ENCODE peak calls at places on chromosomes 7 and 10, in eight cellular contexts. One of them, this sample, is unnamed.

GRCh38 chr10:30215631-30216030 is 133.4 kb downstream of the MTPAP start:
- DNase-seq in tibial nerve: no peak
- DNase-seq in body of pancreas: no peak
- DNase-seq in OCI-LY7: no peak
- DNase-seq in thoracic aorta: no peak
- DNase-seq in cardiac muscle cell: peak; percentile 72
- DNase-seq in A549: no peak
- DNase-seq in left ventricle myocardium inferior: peak; percentile 29
- DNase-seq in this sample: no peak

GRCh38 chr7:141593134-141593533 is 41.9 kb downstream of the AGK start:
- DNase-seq in thoracic aorta: no peak
- DNase-seq in cardiac muscle cell: peak; percentile 82
- DNase-seq in body of pancreas: no peak
- DNase-seq in A549: peak; percentile 67
- DNase-seq in OCI-LY7: no peak
- DNase-seq in tibial nerve: no peak
- DNase-seq in left ventricle myocardium inferior: no peak
- DNase-seq in this sample: no peak

GRCh38 chr7:42677751-42678231 is 234.1 kb downstream of the C7orf25 start:
- DNase-seq in tibial nerve: no peak
- DNase-seq in A549: no peak
- DNase-seq in left ventricle myocardium inferior: no peak
- DNase-seq in body of pancreas: no peak
- DNase-seq in thoracic aorta: no peak
- DNase-seq in OCI-LY7: no peak
- DNase-seq in cardiac muscle cell: peak; percentile 92
- DNase-seq in this sample: no peak

GRCh38 chr10:132985546-132985900 is 43.2 kb upstream of the CFAP46 start:
- DNase-seq in body of pancreas: no peak
- DNase-seq in tibial nerve: no peak
- DNase-seq in cardiac muscle cell: no peak
- DNase-seq in left ventricle myocardium inferior: no peak
- DNase-seq in OCI-LY7: no peak
- DNase-seq in thoracic aorta: no peak
- DNase-seq in A549: no peak
- DNase-seq in this sample: no peak

GRCh38 chr10:29157321-29157720 is 131.5 kb upstream of the LYZL1 start:
- DNase-seq in A549: no peak
- DNase-seq in cardiac muscle cell: no peak
- DNase-seq in thoracic aorta: no peak
- DNase-seq in body of pancreas: no peak
- DNase-seq in left ventricle myocardium inferior: no peak
- DNase-seq in tibial nerve: no peak
- DNase-seq in OCI-LY7: no peak
- DNase-seq in this sample: no peak

GRCh38 chr7:130907439-130907838 is 173.4 kb upstream of the KLF14 start:
- DNase-seq in OCI-LY7: no peak
- DNase-seq in body of pancreas: no peak
- DNase-seq in thoracic aorta: no peak
- DNase-seq in left ventricle myocardium inferior: no peak
- DNase-seq in tibial nerve: no peak
- DNase-seq in cardiac muscle cell: no peak
- DNase-seq in A549: no peak
- DNase-seq in this sample: no peak

GRCh38 chr7:16428672-16429071 is 7.3 kb upstream of the CRPPA start:
- DNase-seq in tibial nerve: no peak
- DNase-seq in body of pancreas: no peak
- DNase-seq in thoracic aorta: no peak
- DNase-seq in A549: no peak
- DNase-seq in left ventricle myocardium inferior: no peak
- DNase-seq in cardiac muscle cell: peak; percentile 73
- DNase-seq in OCI-LY7: no peak
- DNase-seq in this sample: no peak

GRCh38 chr7:78568690-78569089 is 770.1 kb downstream of the PHTF2 start:
- DNase-seq in tibial nerve: no peak
- DNase-seq in left ventricle myocardium inferior: no peak
- DNase-seq in body of pancreas: no peak
- DNase-seq in thoracic aorta: no peak
- DNase-seq in OCI-LY7: no peak
- DNase-seq in cardiac muscle cell: no peak
- DNase-seq in A549: no peak
- DNase-seq in this sample: no peak

GRCh38 chr7:121083138-121083789 is 94.8 kb downstream of the CPED1 start:
- DNase-seq in A549: no peak
- DNase-seq in left ventricle myocardium inferior: no peak
- DNase-seq in OCI-LY7: no peak
- DNase-seq in thoracic aorta: no peak
- DNase-seq in tibial nerve: no peak
- DNase-seq in cardiac muscle cell: peak; percentile 51
- DNase-seq in body of pancreas: no peak
- DNase-seq in this sample: no peak

GRCh38 chr7:122430710-122431109 is 126.2 kb upstream of the FEZF1 start:
- DNase-seq in thoracic aorta: no peak
- DNase-seq in body of pancreas: no peak
- DNase-seq in tibial nerve: no peak
- DNase-seq in A549: no peak
- DNase-seq in left ventricle myocardium inferior: no peak
- DNase-seq in cardiac muscle cell: peak; percentile 45
- DNase-seq in OCI-LY7: no peak
- DNase-seq in this sample: no peak

GRCh38 chr10:73647211-73647874 is 6.1 kb upstream of the MYOZ1 start:
- DNase-seq in tibial nerve: peak; percentile 38
- DNase-seq in A549: no peak
- DNase-seq in body of pancreas: peak; percentile 61
- DNase-seq in left ventricle myocardium inferior: peak; percentile 64
- DNase-seq in cardiac muscle cell: peak; percentile 69
- DNase-seq in thoracic aorta: no peak
- DNase-seq in OCI-LY7: no peak
- DNase-seq in this sample: no peak

GRCh38 chr7:79664884-79665676 is 211.6 kb upstream of the MAGI2 start:
- DNase-seq in tibial nerve: no peak
- DNase-seq in left ventricle myocardium inferior: peak; percentile 18
- DNase-seq in thoracic aorta: no peak
- DNase-seq in OCI-LY7: no peak
- DNase-seq in body of pancreas: no peak
- DNase-seq in cardiac muscle cell: no peak
- DNase-seq in A549: no peak
- DNase-seq in this sample: no peak

GRCh38 chr7:79668292-79668691 is 214.8 kb upstream of the MAGI2 start:
- DNase-seq in left ventricle myocardium inferior: no peak
- DNase-seq in body of pancreas: no peak
- DNase-seq in OCI-LY7: no peak
- DNase-seq in A549: no peak
- DNase-seq in thoracic aorta: no peak
- DNase-seq in cardiac muscle cell: peak; percentile 28
- DNase-seq in tibial nerve: no peak
- DNase-seq in this sample: no peak

DNA sequence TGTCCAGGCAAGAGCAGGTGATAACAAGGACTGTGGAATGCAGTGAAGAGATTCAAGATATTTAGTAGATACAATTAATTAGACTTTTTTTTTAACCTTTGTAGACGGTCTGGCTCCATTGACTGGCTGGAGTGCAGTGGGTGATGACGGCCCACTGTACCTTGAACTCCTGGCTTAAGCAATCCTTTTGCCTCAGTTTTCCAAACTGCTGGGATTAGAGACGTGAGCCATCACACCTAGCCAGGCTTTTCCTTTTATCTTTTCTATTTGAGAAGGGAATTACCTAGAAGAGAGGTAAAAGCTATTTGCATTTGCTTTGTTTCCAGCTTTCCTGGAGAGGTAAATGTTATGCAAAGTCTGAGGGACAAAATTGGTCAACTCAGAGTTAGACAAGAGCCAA is 213.0 kb upstream of the MAGI2 start:
- DNase-seq in body of pancreas: no peak
- DNase-seq in thoracic aorta: no peak
- DNase-seq in cardiac muscle cell: no peak
- DNase-seq in A549: no peak
- DNase-seq in tibial nerve: no peak
- DNase-seq in left ventricle myocardium inferior: no peak
- DNase-seq in OCI-LY7: no peak
- DNase-seq in this sample: no peak
- TF ChIP-seq CTCF in body of pancreas: no peak
- TF ChIP-seq CTCF in thoracic aorta: no peak
- TF ChIP-seq CTCF in cardiac muscle cell: no peak
- TF ChIP-seq CTCF in A549: no peak
- TF ChIP-seq CTCF in tibial nerve: no peak
- TF ChIP-seq CTCF in left ventricle myocardium inferior: no peak
- TF ChIP-seq CTCF in OCI-LY7: no peak
- TF ChIP-seq CTCF in this sample: no peak

GRCh38 chr7:138512885-138513284 is 52.8 kb downstream of the TRIM24 start:
- DNase-seq in tibial nerve: no peak
- DNase-seq in left ventricle myocardium inferior: no peak
- DNase-seq in thoracic aorta: no peak
- DNase-seq in A549: no peak
- DNase-seq in OCI-LY7: no peak
- DNase-seq in body of pancreas: no peak
- DNase-seq in cardiac muscle cell: no peak
- DNase-seq in this sample: no peak

GRCh38 chr7:138514044-138514443 is 54.0 kb downstream of the TRIM24 start:
- DNase-seq in cardiac muscle cell: no peak
- DNase-seq in body of pancreas: no peak
- DNase-seq in OCI-LY7: no peak
- DNase-seq in thoracic aorta: no peak
- DNase-seq in tibial nerve: no peak
- DNase-seq in A549: no peak
- DNase-seq in left ventricle myocardium inferior: no peak
- DNase-seq in this sample: no peak

GRCh38 chr7:138513344-138513871 is 53.3 kb downstream of the TRIM24 start:
- DNase-seq in left ventricle myocardium inferior: no peak
- DNase-seq in OCI-LY7: no peak
- DNase-seq in body of pancreas: no peak
- DNase-seq in thoracic aorta: no peak
- DNase-seq in A549: no peak
- DNase-seq in cardiac muscle cell: no peak
- DNase-seq in tibial nerve: no peak
- DNase-seq in this sample: no peak

GRCh38 chr7:138510003-138510402 is 49.9 kb downstream of the TRIM24 start:
- DNase-seq in A549: no peak
- DNase-seq in tibial nerve: no peak
- DNase-seq in OCI-LY7: no peak
- DNase-seq in cardiac muscle cell: no peak
- DNase-seq in thoracic aorta: no peak
- DNase-seq in body of pancreas: no peak
- DNase-seq in left ventricle myocardium inferior: no peak
- DNase-seq in this sample: no peak

DNA sequence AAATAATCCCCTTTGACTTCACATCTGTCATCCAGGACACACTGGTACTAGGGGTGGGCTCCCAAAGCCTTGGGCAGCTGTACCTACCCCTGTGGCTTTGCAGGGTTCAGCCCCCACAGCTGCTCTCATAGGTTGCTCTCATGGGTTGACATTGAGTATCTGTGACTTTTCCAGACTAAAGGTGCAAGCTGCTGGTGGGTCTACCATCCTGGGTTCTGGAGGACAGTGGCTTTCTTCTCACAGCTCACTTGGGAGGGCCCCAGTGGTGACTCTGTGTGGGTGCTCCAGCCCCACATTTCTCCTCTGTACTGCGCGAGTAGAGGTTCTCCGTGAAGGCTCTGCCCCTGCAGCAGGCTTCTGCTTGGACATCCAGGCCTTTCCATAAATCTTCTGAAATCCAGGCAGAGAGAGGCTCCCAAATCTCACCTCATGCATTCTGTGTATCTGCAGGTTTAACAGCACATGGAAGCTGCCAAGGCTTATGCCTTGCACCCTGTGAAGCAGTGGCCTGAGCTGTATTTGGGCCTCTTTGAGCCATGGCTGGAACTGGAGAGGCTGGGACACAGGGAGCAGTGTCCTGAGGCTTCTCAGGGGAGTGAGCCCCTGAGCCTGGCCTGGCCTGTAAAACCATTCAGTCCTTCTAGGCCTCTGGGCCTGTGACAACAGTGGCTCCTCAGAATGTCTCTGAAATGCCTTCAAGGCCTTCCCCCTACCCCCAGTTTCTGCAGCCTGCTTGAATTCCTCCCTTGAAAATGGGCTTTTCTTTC is 52.2 kb downstream of the TRIM24 start:
- DNase-seq in tibial nerve: no peak
- DNase-seq in OCI-LY7: no peak
- DNase-seq in A549: no peak
- DNase-seq in left ventricle myocardium inferior: no peak
- DNase-seq in thoracic aorta: no peak
- DNase-seq in body of pancreas: no peak
- DNase-seq in cardiac muscle cell: no peak
- DNase-seq in this sample: no peak
- H3K9me3 ChIP-seq in tibial nerve: no peaks in the 10 kb centered on the region
- H3K9me3 ChIP-seq in OCI-LY7: peaks cover 9% of the 10 kb centered on the region
- H3K9me3 ChIP-seq in A549: peaks cover 8% of the 10 kb centered on the region
- H3K9me3 ChIP-seq in left ventricle myocardium inferior: no peaks in the 10 kb centered on the region
- H3K9me3 ChIP-seq in thoracic aorta: no peaks in the 10 kb centered on the region
- H3K9me3 ChIP-seq in body of pancreas: no peaks in the 10 kb centered on the region
- H3K9me3 ChIP-seq in cardiac muscle cell: no peaks in the 10 kb centered on the region
- H3K9me3 ChIP-seq in this sample: peaks cover 14% of the 10 kb centered on the region

GRCh38 chr10:72389022-72389421 is 34.3 kb upstream of the DNAJB12 start:
- DNase-seq in left ventricle myocardium inferior: no peak
- DNase-seq in tibial nerve: no peak
- DNase-seq in thoracic aorta: no peak
- DNase-seq in body of pancreas: no peak
- DNase-seq in A549: no peak
- DNase-seq in cardiac muscle cell: no peak
- DNase-seq in OCI-LY7: no peak
- DNase-seq in this sample: no peak

GRCh38 chr10:72387187-72387586 is 32.5 kb upstream of the DNAJB12 start:
- DNase-seq in body of pancreas: no peak
- DNase-seq in left ventricle myocardium inferior: no peak
- DNase-seq in cardiac muscle cell: no peak
- DNase-seq in thoracic aorta: no peak
- DNase-seq in OCI-LY7: no peak
- DNase-seq in tibial nerve: no peak
- DNase-seq in A549: no peak
- DNase-seq in this sample: no peak

GRCh38 chr10:72390785-72391184 is 36.1 kb upstream of the DNAJB12 start:
- DNase-seq in thoracic aorta: no peak
- DNase-seq in cardiac muscle cell: no peak
- DNase-seq in tibial nerve: no peak
- DNase-seq in A549: no peak
- DNase-seq in left ventricle myocardium inferior: no peak
- DNase-seq in body of pancreas: no peak
- DNase-seq in OCI-LY7: no peak
- DNase-seq in this sample: no peak

GRCh38 chr10:72388062-72388461 is 33.3 kb upstream of the DNAJB12 start:
- DNase-seq in OCI-LY7: no peak
- DNase-seq in body of pancreas: no peak
- DNase-seq in A549: no peak
- DNase-seq in left ventricle myocardium inferior: no peak
- DNase-seq in cardiac muscle cell: no peak
- DNase-seq in tibial nerve: no peak
- DNase-seq in thoracic aorta: no peak
- DNase-seq in this sample: no peak

GRCh38 chr10:72385724-72386123 is 31.0 kb upstream of the DNAJB12 start:
- DNase-seq in A549: no peak
- DNase-seq in thoracic aorta: no peak
- DNase-seq in left ventricle myocardium inferior: no peak
- DNase-seq in body of pancreas: no peak
- DNase-seq in OCI-LY7: no peak
- DNase-seq in tibial nerve: no peak
- DNase-seq in cardiac muscle cell: no peak
- DNase-seq in this sample: no peak
- TF ChIP-seq CTCF in A549: no peak
- TF ChIP-seq CTCF in thoracic aorta: no peak
- TF ChIP-seq CTCF in left ventricle myocardium inferior: no peak
- TF ChIP-seq CTCF in body of pancreas: no peak
- TF ChIP-seq CTCF in OCI-LY7: no peak
- TF ChIP-seq CTCF in tibial nerve: no peak
- TF ChIP-seq CTCF in cardiac muscle cell: no peak
- TF ChIP-seq CTCF in this sample: no peak

GRCh38 chr10:131078131-131078881 is 233.2 kb downstream of the TCERG1L start:
- DNase-seq in body of pancreas: no peak
- DNase-seq in tibial nerve: no peak
- DNase-seq in cardiac muscle cell: no peak
- DNase-seq in OCI-LY7: no peak
- DNase-seq in thoracic aorta: no peak
- DNase-seq in left ventricle myocardium inferior: no peak
- DNase-seq in A549: no peak
- DNase-seq in this sample: no peak
- H3K9me3 ChIP-seq in body of pancreas: no peaks in the 10 kb centered on the region
- H3K9me3 ChIP-seq in tibial nerve: peaks cover under 1% of the 10 kb centered on the region
- H3K9me3 ChIP-seq in cardiac muscle cell: no peaks in the 10 kb centered on the region
- H3K9me3 ChIP-seq in OCI-LY7: no peaks in the 10 kb centered on the region
- H3K9me3 ChIP-seq in thoracic aorta: no peaks in the 10 kb centered on the region
- H3K9me3 ChIP-seq in left ventricle myocardium inferior: no peaks in the 10 kb centered on the region
- H3K9me3 ChIP-seq in A549: no peaks in the 10 kb centered on the region
- H3K9me3 ChIP-seq in this sample: no peaks in the 10 kb centered on the region